ENCODE peak calls at places on chromosome 15, in ten cellular contexts. Z is PC-3; B is activated CD4-positive, alpha-beta T cell treated with anti-CD3 and anti-CD28 coated beads, Interleukin-2, amount 50 U/mL, for 24 hours; H is ecto neural progenitor cell; I is GM12891; N is mucosa of descending colon; G is pancreas; Q is T-helper 1 cell; A is breast epithelium; P is NCI-H774. D is an unnamed sample.

GRCh38 chr15:32717290-32718081 is at the start of gene GREM1:
- DNase-seq in Z (no peak), B (no peak), H (peak; percentile 90), I (peak; percentile 24), N (peak; percentile 57), G (no peak), Q (no peak), A (no peak), P (no peak), D (no peak)

GRCh38 chr15:78174398-78174797 is 25.2 kb downstream of the IDH3A start:
- DNase-seq in Z (no peak), B (no peak), H (no peak), I (no peak), N (no peak), G (no peak), Q (no peak), A (no peak), P (no peak), D (no peak)

GRCh38 chr15:100929641-100930042 is 10.5 kb downstream of the LRRK1 start:
- DNase-seq in Z (no peak), B (no peak), H (peak; percentile 50), I (no peak), N (no peak), G (no peak), Q (no peak), A (no peak), P (no peak), D (peak; percentile 79)

GRCh38 chr15:59591372-59591771 is 20.2 kb upstream of the GCNT3 start:
- DNase-seq in Z (no peak), B (no peak), H (no peak), I (no peak), N (no peak), G (no peak), Q (no peak), A (no peak), P (no peak), D (peak; percentile 51)

GRCh38 chr15:53811530-53811929 is 52.1 kb upstream of the WDR72 start:
- DNase-seq in Z (peak; percentile 30), B (no peak), H (no peak), I (no peak), N (no peak), G (no peak), Q (no peak), A (no peak), P (peak; percentile 43), D (no peak)

GRCh38 chr15:23546158-23546557 is 19.3 kb upstream of the MKRN3 start:
- DNase-seq in Z (no peak), B (no peak), H (no peak), I (no peak), N (no peak), G (no peak), Q (no peak), A (no peak), P (no peak), D (no peak)

GRCh38 chr15:56794150-56794922 is 61.0 kb upstream of the ZNF280D start:
- DNase-seq in Z (no peak), B (no peak), H (no peak), I (no peak), N (no peak), G (no peak), Q (no peak), A (no peak), P (no peak), D (no peak)

GRCh38 chr15:80942266-80942665 is 47.4 kb downstream of the MESD start:
- DNase-seq in Z (no peak), B (no peak), H (no peak), I (no peak), N (no peak), G (no peak), Q (no peak), A (no peak), P (no peak), D (no peak)

GRCh38 chr15:33200444-33200843 is 5.9 kb upstream of the FMN1 start:
- DNase-seq in Z (no peak), B (no peak), H (no peak), I (no peak), N (no peak), G (no peak), Q (no peak), A (no peak), P (no peak), D (peak; percentile 43)

GRCh38 chr15:71011503-71012155 is 103.6 kb upstream of the THSD4 start:
- DNase-seq in Z (peak; percentile 82), B (no peak), H (no peak), I (no peak), N (no peak), G (no peak), Q (no peak), A (no peak), P (peak; percentile 7), D (no peak)

GRCh38 chr15:47715856-47716445 is 1.4 kb upstream of the SEMA6D start:
- DNase-seq in Z (no peak), B (no peak), H (peak; percentile 47), I (no peak), N (no peak), G (no peak), Q (no peak), A (no peak), P (no peak), D (no peak)

GRCh38 chr15:28936081-28936480 is 50.3 kb downstream of the APBA2 start:
- DNase-seq in Z (no peak), B (no peak), H (no peak), I (no peak), N (no peak), G (no peak), Q (no peak), A (no peak), P (no peak), D (no peak)

GRCh38 chr15:101023501-101024110 is 104.4 kb downstream of the LRRK1 start:
- DNase-seq in Z (no peak), B (no peak), H (no peak), I (no peak), N (no peak), G (no peak), Q (no peak), A (no peak), P (no peak), D (no peak)

GRCh38 chr15:56099311-56099710 is 105.9 kb upstream of the NEDD4 start:
- DNase-seq in Z (no peak), B (no peak), H (no peak), I (no peak), N (no peak), G (no peak), Q (no peak), A (no peak), P (no peak), D (no peak)

GRCh38 chr15:48592929-48593328 is 52.6 kb downstream of the FBN1 start:
- DNase-seq in Z (no peak), B (no peak), H (no peak), I (no peak), N (no peak), G (no peak), Q (no peak), A (no peak), P (no peak), D (no peak)

GRCh38 chr15:36626984-36627383 is 47.6 kb downstream of the CDIN1 start:
- DNase-seq in Z (no peak), B (no peak), H (no peak), I (no peak), N (no peak), G (no peak), Q (no peak), A (no peak), P (no peak), D (no peak)

D was measured in NCI-H1417.